ENCODE peak calls at places on chromosomes 6 and 20, in four cellular contexts. Y is PC-3, J is MM.1S, X is SK-N-SH. G is an unnamed sample. For H3F3A and H3K9me3, the result is how much of the 10 kb centered on the place peaks cover.

GRCh38 chr6:152232494-152233151 is 404.5 kb downstream of the SYNE1 start:
- DNase-seq in Y (no peak), J (no peak), X (peak), G (no peak)

GRCh38 chr20:24995741-24996448 is 3.3 kb upstream of the APMAP start:
- DNase-seq in Y (peak), J (no peak), X (no peak), G (peak)

GRCh38 chr6:69349776-69350175 is 447.0 kb downstream of the LMBRD1 start:
- DNase-seq in Y (no peak), J (no peak), X (no peak), G (no peak)

GRCh38 chr20:8271727-8272126 is 139.7 kb downstream of the PLCB1 start:
- DNase-seq in Y (no peak), J (no peak), X (no peak), G (no peak)

GRCh38 chr20:61949363-61949713 is 116.3 kb downstream of the TAF4 start:
- DNase-seq in Y (no peak), J (no peak), X (no peak), G (no peak)

GRCh38 chr6:168232046-168232445 is 87.5 kb downstream of the DACT2 start:
- DNase-seq in Y (no peak), J (no peak), X (no peak), G (no peak)

GRCh38 chr20:35085477-35086225 is 7.0 kb downstream of the TRPC4AP start:
- DNase-seq in Y (no peak), J (no peak), X (no peak), G (no peak)

GRCh38 chr6:149560736-149561135 is 5.4 kb upstream of the GINM1 start:
- DNase-seq in Y (peak), J (no peak), X (peak), G (peak)

GRCh38 chr20:58169441-58169840 is 59.0 kb downstream of the ANKRD60 start:
- DNase-seq in Y (no peak), J (no peak), X (no peak), G (no peak)

GRCh38 chr20:50861012-50861411 is 66.2 kb downstream of the BCAS4 start:
- DNase-seq in Y (no peak), J (no peak), X (no peak), G (peak)

GRCh38 chr6:41655706-41656668 is 17.7 kb downstream of the MDFI start:
- DNase-seq in Y (no peak), J (no peak), X (no peak), G (peak)

GRCh38 chr20:22601361-22602141 is 17.2 kb upstream of the FOXA2 start:
- DNase-seq in Y (peak), J (no peak), X (no peak), G (no peak)

GRCh38 chr20:39057911-39058310 is 95.8 kb downstream of the DHX35 start:
- DNase-seq in Y (no peak), J (no peak), X (no peak), G (no peak)

GRCh38 chr20:41202426-41202825 is 65.1 kb downstream of the PLCG1 start:
- DNase-seq in Y (no peak), J (no peak), X (no peak), G (no peak)

GRCh38 chr6:116764961-116765841 is at the start of gene FAM162B:
- DNase-seq in Y (no peak), J (no peak), X (peak), G (peak)

GRCh38 chr20:61316351-61316750 is 64.3 kb downstream of the CDH4 start:
- DNase-seq in Y (no peak), J (no peak), X (no peak), G (no peak)

GRCh38 chr6:118859517-118860064 is 34.4 kb upstream of the ASF1A start:
- DNase-seq in Y (no peak), J (no peak), X (no peak), G (no peak)

GRCh38 chr20:54629632-54630031 is 154.2 kb downstream of the DOK5 start:
- DNase-seq in Y (no peak), J (no peak), X (no peak), G (no peak)

GRCh38 chr6:135537782-135538301 is 40.3 kb upstream of the AHI1 start:
- DNase-seq in Y (peak), J (peak), X (no peak), G (no peak)

GRCh38 chr20:39117486-39117885 is 155.3 kb downstream of the DHX35 start:
- DNase-seq in Y (peak), J (no peak), X (no peak), G (no peak)

GRCh38 chr6:134165827-134166226 is 113.4 kb upstream of the SLC2A12 start:
- DNase-seq in Y (no peak), J (no peak), X (no peak), G (no peak)

GRCh38 chr6:27810768-27811298 is 101.4 kb downstream of the OR2B2 start:
- DNase-seq in Y (peak), J (peak), X (no peak), G (no peak)

GRCh38 chr6:21390537-21391213 is 202.9 kb upstream of the SOX4 start:
- DNase-seq in Y (no peak), J (no peak), X (no peak), G (no peak)

GRCh38 chr6:132813173-132813856 is 1.1 kb upstream of the RPS12 start:
- DNase-seq in Y (peak), J (peak), X (no peak), G (peak)

GRCh38 chr20:7094438-7094997 is 327.0 kb downstream of the BMP2 start:
- DNase-seq in Y (peak), J (peak), X (peak), G (peak)

GRCh38 chr20:21739682-21740081 is 34.2 kb downstream of the PAX1 start:
- DNase-seq in Y (no peak), J (no peak), X (no peak), G (no peak)

GRCh38 chr6:115969207-115969929 is 91.3 kb downstream of the FRK start:
- DNase-seq in Y (no peak), J (no peak), X (no peak), G (peak)

GRCh38 chr6:73180076-73180717 is 45.1 kb downstream of the KHDC1L start:
- DNase-seq in Y (peak), J (no peak), X (no peak), G (no peak)

GRCh38 chr20:58143531-58143930 is 84.9 kb downstream of the ANKRD60 start:
- DNase-seq in Y (no peak), J (no peak), X (no peak), G (no peak)

GRCh38 chr6:64932486-64932885 is 774.5 kb downstream of the EYS start:
- DNase-seq in Y (no peak), J (no peak), X (no peak), G (no peak)

GRCh38 chr6:35733633-35734032 is 3.2 kb upstream of the ARMC12 start:
- DNase-seq in Y (no peak), J (no peak), X (no peak), G (no peak)
- H3F3A ChIP-seq in Y (under half), J (under half), X (under half), G (half or more)

GRCh38 chr6:137165375-137166246 is 7.8 kb downstream of the IL22RA2 start:
- DNase-seq in Y (peak), J (peak), X (peak), G (no peak)

GRCh38 chr6:137166247-137167098 is 7.0 kb downstream of the IL22RA2 start:
- DNase-seq in Y (no peak), J (no peak), X (no peak), G (no peak)

GRCh38 chr6:137170266-137171052 is 3.0 kb downstream of the IL22RA2 start:
- DNase-seq in Y (no peak), J (no peak), X (no peak), G (no peak)

GRCh38 chr6:137171053-137171374 is 2.4 kb downstream of the IL22RA2 start:
- DNase-seq in Y (no peak), J (no peak), X (no peak), G (no peak)

GRCh38 chr6:137167702-137168377 is 5.6 kb downstream of the IL22RA2 start:
- DNase-seq in Y (no peak), J (no peak), X (no peak), G (no peak)
- H3K9me3 ChIP-seq in Y (under half), J (under half), X (under half), G (under half)

DNA sequence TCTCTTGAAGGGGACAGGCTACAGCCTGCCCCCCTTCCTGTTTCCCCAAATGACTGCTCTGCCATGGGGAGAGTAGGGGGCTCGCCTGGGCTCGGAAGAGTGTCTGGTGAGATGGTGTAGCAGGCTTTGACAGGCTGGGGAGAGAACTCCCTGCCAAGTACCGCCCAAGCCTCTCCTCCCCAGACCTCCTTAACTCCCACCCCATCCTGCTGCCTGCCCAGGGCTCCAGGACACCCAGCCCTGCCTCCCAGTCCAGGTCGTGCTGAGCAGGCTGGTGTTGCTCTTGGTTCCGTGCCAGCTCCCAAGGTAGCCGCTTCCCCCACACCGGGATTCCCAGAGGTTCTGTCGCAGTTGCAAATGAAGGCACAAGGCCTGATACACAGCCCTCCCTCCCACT is 9.9 kb downstream of the VEGFA start:
- DNase-seq in Y (no peak), J (no peak), X (peak), G (no peak)
- H3F3A ChIP-seq in Y (under half), J (under half), X (under half), G (under half)

GRCh38 chr6:56199956-56200355 is 47.4 kb downstream of the COL21A1 start:
- DNase-seq in Y (peak), J (no peak), X (no peak), G (no peak)

DNA sequence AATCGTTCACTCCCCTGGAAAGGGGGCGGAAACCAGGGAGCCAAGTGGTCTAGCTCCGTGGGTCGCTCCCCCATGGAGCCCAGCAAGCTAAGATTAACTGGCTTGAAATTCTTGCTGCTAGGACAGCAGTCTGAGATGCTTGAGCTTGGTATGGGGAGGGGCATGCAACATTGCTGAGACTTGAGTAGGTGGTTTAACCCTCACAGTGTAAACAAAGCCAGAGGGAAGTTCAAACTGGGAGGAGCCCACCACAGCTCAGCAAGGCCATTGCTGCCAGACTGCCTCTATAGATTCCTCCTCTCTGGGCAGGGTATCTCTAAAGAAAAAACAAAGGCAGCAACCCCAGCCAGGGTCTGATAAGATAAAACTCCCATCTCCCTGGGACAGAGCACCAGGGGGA is 43.2 kb downstream of the COL21A1 start:
- DNase-seq in Y (no peak), J (no peak), X (no peak), G (no peak)
- H3K9me3 ChIP-seq in Y (under half), J (under half), X (under half), G (under half)

GRCh38 chr6:82370788-82371187 is 7.2 kb downstream of the TPBG start:
- DNase-seq in Y (no peak), J (no peak), X (no peak), G (no peak)
- H3F3A ChIP-seq in Y (under half), J (under half), X (under half), G (under half)

DNA sequence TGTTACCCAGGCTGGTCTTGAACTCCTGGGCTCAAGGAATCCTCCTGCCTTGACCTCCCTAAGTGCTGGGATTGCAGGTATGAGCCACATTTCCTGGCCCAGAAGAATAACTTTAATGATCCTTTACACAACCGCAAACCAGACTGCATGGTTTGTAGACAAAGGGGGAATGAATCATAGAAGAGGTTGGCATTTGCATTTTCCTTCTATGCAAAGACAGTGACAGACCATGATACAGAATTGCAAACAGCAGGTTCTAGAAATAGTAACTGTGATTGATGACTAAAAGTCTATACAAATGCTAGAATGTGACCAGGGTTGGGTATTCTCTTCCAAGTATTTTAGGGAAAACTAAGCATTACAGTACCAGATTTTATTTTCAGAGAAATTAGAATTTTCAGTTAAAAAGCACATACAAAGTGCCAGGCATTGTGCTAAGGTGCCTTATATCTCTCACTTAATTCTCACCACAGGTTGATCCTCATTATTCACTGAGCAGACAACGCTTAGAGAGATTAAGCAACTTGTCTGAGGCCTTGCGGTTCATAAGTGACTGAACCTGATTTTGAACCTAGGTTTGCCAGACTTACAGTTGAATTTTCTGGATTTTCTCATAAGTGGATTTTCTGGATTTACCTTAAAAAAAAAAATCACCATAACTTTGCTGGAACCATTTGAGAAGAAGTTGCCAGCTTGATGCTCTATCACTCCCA is 146.6 kb downstream of the ZFAND3 start:
- DNase-seq in Y (peak), J (no peak), X (no peak), G (no peak)
- H3K9me3 ChIP-seq in Y (under half), J (under half), X (under half), G (under half)

GRCh38 chr6:109360281-109360680 is 22.0 kb downstream of the CD164 start:
- DNase-seq in Y (no peak), J (no peak), X (no peak), G (no peak)
- H3F3A ChIP-seq in Y (under half), J (under half), X (under half), G (under half)